ENCODE peak calls at places on chromosomes 16 and 17, in five cellular contexts. One of them, this sample, is unnamed.

GRCh38 chr17:72518810-72519597 is 398.2 kb downstream of the SOX9 start:
- DNase-seq in mesendoderm: no peak
- DNase-seq in stimulated activated CD8-positive, alpha-beta memory T cell treated with anti-CD3 and anti-CD28 coated beads, Interleukin-4, amount 100 ng/mL, for 24 hours: no peak
- DNase-seq in neural crest cell: no peak
- DNase-seq in prostate gland: peak
- DNase-seq in this sample: peak

GRCh38 chr17:57302690-57303089 is 46.4 kb downstream of the MSI2 start:
- DNase-seq in neural crest cell: no peak
- DNase-seq in stimulated activated CD8-positive, alpha-beta memory T cell treated with anti-CD3 and anti-CD28 coated beads, Interleukin-4, amount 100 ng/mL, for 24 hours: no peak
- DNase-seq in prostate gland: no peak
- DNase-seq in mesendoderm: no peak
- DNase-seq in this sample: no peak

GRCh38 chr16:89048087-89048729 is 45.4 kb upstream of the ACSF3 start:
- DNase-seq in prostate gland: no peak
- DNase-seq in stimulated activated CD8-positive, alpha-beta memory T cell treated with anti-CD3 and anti-CD28 coated beads, Interleukin-4, amount 100 ng/mL, for 24 hours: no peak
- DNase-seq in mesendoderm: no peak
- DNase-seq in neural crest cell: no peak
- DNase-seq in this sample: no peak

GRCh38 chr17:41420134-41420533 is 4.3 kb downstream of the KRT37 start:
- DNase-seq in stimulated activated CD8-positive, alpha-beta memory T cell treated with anti-CD3 and anti-CD28 coated beads, Interleukin-4, amount 100 ng/mL, for 24 hours: no peak
- DNase-seq in mesendoderm: no peak
- DNase-seq in neural crest cell: no peak
- DNase-seq in prostate gland: peak
- DNase-seq in this sample: no peak

GRCh38 chr17:76268015-76268749 is 3.0 kb downstream of the UBALD2 start:
- DNase-seq in mesendoderm: peak
- DNase-seq in stimulated activated CD8-positive, alpha-beta memory T cell treated with anti-CD3 and anti-CD28 coated beads, Interleukin-4, amount 100 ng/mL, for 24 hours: peak
- DNase-seq in prostate gland: peak
- DNase-seq in neural crest cell: no peak
- DNase-seq in this sample: peak

GRCh38 chr17:3944485-3945388 is 19.5 kb downstream of the ATP2A3 start:
- DNase-seq in stimulated activated CD8-positive, alpha-beta memory T cell treated with anti-CD3 and anti-CD28 coated beads, Interleukin-4, amount 100 ng/mL, for 24 hours: peak
- DNase-seq in mesendoderm: peak
- DNase-seq in prostate gland: peak
- DNase-seq in neural crest cell: peak
- DNase-seq in this sample: peak

GRCh38 chr16:11986521-11987057 is 10.1 kb downstream of the SNX29 start:
- DNase-seq in mesendoderm: no peak
- DNase-seq in stimulated activated CD8-positive, alpha-beta memory T cell treated with anti-CD3 and anti-CD28 coated beads, Interleukin-4, amount 100 ng/mL, for 24 hours: no peak
- DNase-seq in prostate gland: no peak
- DNase-seq in neural crest cell: no peak
- DNase-seq in this sample: no peak

GRCh38 chr16:89972244-89973234 is 24.0 kb downstream of the DEF8 start:
- DNase-seq in mesendoderm: peak
- DNase-seq in prostate gland: peak
- DNase-seq in stimulated activated CD8-positive, alpha-beta memory T cell treated with anti-CD3 and anti-CD28 coated beads, Interleukin-4, amount 100 ng/mL, for 24 hours: peak
- DNase-seq in neural crest cell: peak
- DNase-seq in this sample: peak

GRCh38 chr16:14041164-14041563 is 30.0 kb upstream of the MRTFB start:
- DNase-seq in stimulated activated CD8-positive, alpha-beta memory T cell treated with anti-CD3 and anti-CD28 coated beads, Interleukin-4, amount 100 ng/mL, for 24 hours: no peak
- DNase-seq in neural crest cell: no peak
- DNase-seq in prostate gland: no peak
- DNase-seq in mesendoderm: no peak
- DNase-seq in this sample: no peak

GRCh38 chr16:89341274-89341673 is 123.8 kb downstream of the ZNF778 start:
- DNase-seq in mesendoderm: no peak
- DNase-seq in neural crest cell: no peak
- DNase-seq in prostate gland: no peak
- DNase-seq in stimulated activated CD8-positive, alpha-beta memory T cell treated with anti-CD3 and anti-CD28 coated beads, Interleukin-4, amount 100 ng/mL, for 24 hours: no peak
- DNase-seq in this sample: no peak

GRCh38 chr16:84922351-84923135 is 88.8 kb downstream of the ZDHHC7 start:
- DNase-seq in prostate gland: no peak
- DNase-seq in neural crest cell: peak
- DNase-seq in stimulated activated CD8-positive, alpha-beta memory T cell treated with anti-CD3 and anti-CD28 coated beads, Interleukin-4, amount 100 ng/mL, for 24 hours: no peak
- DNase-seq in mesendoderm: no peak
- DNase-seq in this sample: peak

GRCh38 chr16:50282955-50283631 is 16.7 kb downstream of the ADCY7 start:
- DNase-seq in stimulated activated CD8-positive, alpha-beta memory T cell treated with anti-CD3 and anti-CD28 coated beads, Interleukin-4, amount 100 ng/mL, for 24 hours: no peak
- DNase-seq in mesendoderm: no peak
- DNase-seq in prostate gland: no peak
- DNase-seq in neural crest cell: no peak
- DNase-seq in this sample: no peak

GRCh38 chr17:36493956-36494355 is 7.5 kb downstream of the ZNHIT3 start:
- DNase-seq in mesendoderm: no peak
- DNase-seq in prostate gland: no peak
- DNase-seq in stimulated activated CD8-positive, alpha-beta memory T cell treated with anti-CD3 and anti-CD28 coated beads, Interleukin-4, amount 100 ng/mL, for 24 hours: no peak
- DNase-seq in neural crest cell: no peak
- DNase-seq in this sample: no peak

GRCh38 chr16:49995720-49996119 is 29.3 kb upstream of the CNEP1R1 start:
- DNase-seq in stimulated activated CD8-positive, alpha-beta memory T cell treated with anti-CD3 and anti-CD28 coated beads, Interleukin-4, amount 100 ng/mL, for 24 hours: no peak
- DNase-seq in prostate gland: no peak
- DNase-seq in mesendoderm: no peak
- DNase-seq in neural crest cell: no peak
- DNase-seq in this sample: no peak

GRCh38 chr16:81715358-81716196 is 63.5 kb upstream of the PLCG2 start:
- DNase-seq in prostate gland: no peak
- DNase-seq in neural crest cell: no peak
- DNase-seq in stimulated activated CD8-positive, alpha-beta memory T cell treated with anti-CD3 and anti-CD28 coated beads, Interleukin-4, amount 100 ng/mL, for 24 hours: no peak
- DNase-seq in mesendoderm: no peak
- DNase-seq in this sample: no peak

GRCh38 chr17:60163108-60163784 is 13.5 kb downstream of the CA4 start:
- DNase-seq in mesendoderm: no peak
- DNase-seq in prostate gland: no peak
- DNase-seq in stimulated activated CD8-positive, alpha-beta memory T cell treated with anti-CD3 and anti-CD28 coated beads, Interleukin-4, amount 100 ng/mL, for 24 hours: no peak
- DNase-seq in neural crest cell: no peak
- DNase-seq in this sample: peak

GRCh38 chr16:72291121-72291520 is 119.2 kb upstream of the PMFBP1 start:
- DNase-seq in prostate gland: no peak
- DNase-seq in neural crest cell: no peak
- DNase-seq in mesendoderm: peak
- DNase-seq in stimulated activated CD8-positive, alpha-beta memory T cell treated with anti-CD3 and anti-CD28 coated beads, Interleukin-4, amount 100 ng/mL, for 24 hours: no peak
- DNase-seq in this sample: no peak

GRCh38 chr17:43839670-43840101 is 6.7 kb upstream of the MPP3 start:
- DNase-seq in mesendoderm: no peak
- DNase-seq in prostate gland: peak
- DNase-seq in neural crest cell: no peak
- DNase-seq in stimulated activated CD8-positive, alpha-beta memory T cell treated with anti-CD3 and anti-CD28 coated beads, Interleukin-4, amount 100 ng/mL, for 24 hours: no peak
- DNase-seq in this sample: peak

GRCh38 chr16:23700509-23700908 is 12.5 kb downstream of the ERN2 start:
- DNase-seq in neural crest cell: no peak
- DNase-seq in stimulated activated CD8-positive, alpha-beta memory T cell treated with anti-CD3 and anti-CD28 coated beads, Interleukin-4, amount 100 ng/mL, for 24 hours: no peak
- DNase-seq in prostate gland: no peak
- DNase-seq in mesendoderm: peak
- DNase-seq in this sample: peak

GRCh38 chr17:67801626-67802175 is 23.6 kb upstream of the BPTF start:
- DNase-seq in stimulated activated CD8-positive, alpha-beta memory T cell treated with anti-CD3 and anti-CD28 coated beads, Interleukin-4, amount 100 ng/mL, for 24 hours: no peak
- DNase-seq in mesendoderm: peak
- DNase-seq in prostate gland: no peak
- DNase-seq in neural crest cell: no peak
- DNase-seq in this sample: no peak

GRCh38 chr17:72691601-72692000 is 400.9 kb downstream of the SLC39A11 start:
- DNase-seq in neural crest cell: no peak
- DNase-seq in prostate gland: no peak
- DNase-seq in mesendoderm: no peak
- DNase-seq in stimulated activated CD8-positive, alpha-beta memory T cell treated with anti-CD3 and anti-CD28 coated beads, Interleukin-4, amount 100 ng/mL, for 24 hours: no peak
- DNase-seq in this sample: no peak

GRCh38 chr17:41895617-41896016 is 23.1 kb downstream of the ACLY start:
- DNase-seq in neural crest cell: no peak
- DNase-seq in stimulated activated CD8-positive, alpha-beta memory T cell treated with anti-CD3 and anti-CD28 coated beads, Interleukin-4, amount 100 ng/mL, for 24 hours: no peak
- DNase-seq in mesendoderm: no peak
- DNase-seq in prostate gland: no peak
- DNase-seq in this sample: no peak

GRCh38 chr17:75069783-75070182 is 18.0 kb upstream of the SLC16A5 start:
- DNase-seq in stimulated activated CD8-positive, alpha-beta memory T cell treated with anti-CD3 and anti-CD28 coated beads, Interleukin-4, amount 100 ng/mL, for 24 hours: no peak
- DNase-seq in neural crest cell: no peak
- DNase-seq in prostate gland: peak
- DNase-seq in mesendoderm: no peak
- DNase-seq in this sample: no peak

GRCh38 chr16:65453646-65454045 is 331.8 kb upstream of the CDH11 start:
- DNase-seq in prostate gland: no peak
- DNase-seq in neural crest cell: no peak
- DNase-seq in stimulated activated CD8-positive, alpha-beta memory T cell treated with anti-CD3 and anti-CD28 coated beads, Interleukin-4, amount 100 ng/mL, for 24 hours: no peak
- DNase-seq in mesendoderm: no peak
- DNase-seq in this sample: no peak

GRCh38 chr17:48439875-48440505 is 10.0 kb upstream of the SKAP1 start:
- DNase-seq in neural crest cell: no peak
- DNase-seq in prostate gland: no peak
- DNase-seq in mesendoderm: no peak
- DNase-seq in stimulated activated CD8-positive, alpha-beta memory T cell treated with anti-CD3 and anti-CD28 coated beads, Interleukin-4, amount 100 ng/mL, for 24 hours: no peak
- DNase-seq in this sample: no peak

GRCh38 chr17:17669851-17670232 is 11.4 kb upstream of the RAI1 start:
- DNase-seq in mesendoderm: no peak
- DNase-seq in neural crest cell: no peak
- DNase-seq in prostate gland: no peak
- DNase-seq in stimulated activated CD8-positive, alpha-beta memory T cell treated with anti-CD3 and anti-CD28 coated beads, Interleukin-4, amount 100 ng/mL, for 24 hours: no peak
- DNase-seq in this sample: no peak

GRCh38 chr16:69483611-69484010 is 59.2 kb downstream of the CYB5B start:
- DNase-seq in prostate gland: no peak
- DNase-seq in stimulated activated CD8-positive, alpha-beta memory T cell treated with anti-CD3 and anti-CD28 coated beads, Interleukin-4, amount 100 ng/mL, for 24 hours: no peak
- DNase-seq in neural crest cell: no peak
- DNase-seq in mesendoderm: peak
- DNase-seq in this sample: no peak

GRCh38 chr17:31787082-31787481 is 72.0 kb downstream of the COPRS start:
- DNase-seq in stimulated activated CD8-positive, alpha-beta memory T cell treated with anti-CD3 and anti-CD28 coated beads, Interleukin-4, amount 100 ng/mL, for 24 hours: no peak
- DNase-seq in mesendoderm: no peak
- DNase-seq in prostate gland: no peak
- DNase-seq in neural crest cell: no peak
- DNase-seq in this sample: no peak

GRCh38 chr17:82647593-82648164 is 565 bp downstream of the WDR45B start:
- DNase-seq in stimulated activated CD8-positive, alpha-beta memory T cell treated with anti-CD3 and anti-CD28 coated beads, Interleukin-4, amount 100 ng/mL, for 24 hours: peak
- DNase-seq in neural crest cell: no peak
- DNase-seq in mesendoderm: peak
- DNase-seq in prostate gland: no peak
- DNase-seq in this sample: no peak

GRCh38 chr16:78768723-78769122 is 669.3 kb downstream of the WWOX start:
- DNase-seq in mesendoderm: no peak
- DNase-seq in prostate gland: no peak
- DNase-seq in stimulated activated CD8-positive, alpha-beta memory T cell treated with anti-CD3 and anti-CD28 coated beads, Interleukin-4, amount 100 ng/mL, for 24 hours: peak
- DNase-seq in neural crest cell: no peak
- DNase-seq in this sample: no peak

GRCh38 chr16:14132696-14133048 is 61.6 kb downstream of the MRTFB start:
- DNase-seq in prostate gland: no peak
- DNase-seq in neural crest cell: no peak
- DNase-seq in mesendoderm: no peak
- DNase-seq in stimulated activated CD8-positive, alpha-beta memory T cell treated with anti-CD3 and anti-CD28 coated beads, Interleukin-4, amount 100 ng/mL, for 24 hours: no peak
- DNase-seq in this sample: no peak